ENCODE peak calls at places on chromosomes 16 and 17, in seven cellular contexts. One of them, this sample, is unnamed.
A peak's percentile ranks its signal among the peaks of the same experiment; 100 is the strongest.

GRCh38 chr16:11740567-11740966 is 2.1 kb downstream of the TXNDC11 start:
- DNase-seq in smooth muscle cell of the brain vasculature: no peak
- DNase-seq in AG08395: no peak
- DNase-seq in SHP77: no peak
- DNase-seq in upper lobe of right lung: no peak
- DNase-seq in fibroblast of mammary gland: no peak
- DNase-seq in NCI-H1105: no peak
- DNase-seq in this sample: no peak

GRCh38 chr17:38620551-38621277 is 15.0 kb upstream of the SRCIN1 start:
- DNase-seq in fibroblast of mammary gland: no peak
- DNase-seq in NCI-H1105: no peak
- DNase-seq in AG08395: no peak
- DNase-seq in upper lobe of right lung: peak; percentile 15
- DNase-seq in smooth muscle cell of the brain vasculature: no peak
- DNase-seq in SHP77: no peak
- DNase-seq in this sample: no peak

GRCh38 chr16:81315271-81316175 is 761 bp downstream of the GAN start:
- DNase-seq in AG08395: peak; percentile 61
- DNase-seq in NCI-H1105: no peak
- DNase-seq in SHP77: peak; percentile 43
- DNase-seq in fibroblast of mammary gland: peak; percentile 38
- DNase-seq in smooth muscle cell of the brain vasculature: no peak
- DNase-seq in upper lobe of right lung: peak; percentile 82
- DNase-seq in this sample: peak; percentile 5

GRCh38 chr16:49986351-49987124 is 38.5 kb upstream of the CNEP1R1 start:
- DNase-seq in NCI-H1105: no peak
- DNase-seq in smooth muscle cell of the brain vasculature: peak; percentile 72
- DNase-seq in upper lobe of right lung: no peak
- DNase-seq in AG08395: peak; percentile 72
- DNase-seq in fibroblast of mammary gland: peak; percentile 18
- DNase-seq in SHP77: peak; percentile 68
- DNase-seq in this sample: no peak

GRCh38 chr16:51147776-51148673 is 3.0 kb downstream of the SALL1 start:
- DNase-seq in NCI-H1105: no peak
- DNase-seq in smooth muscle cell of the brain vasculature: no peak
- DNase-seq in upper lobe of right lung: no peak
- DNase-seq in fibroblast of mammary gland: no peak
- DNase-seq in AG08395: no peak
- DNase-seq in SHP77: no peak
- DNase-seq in this sample: no peak

GRCh38 chr17:77720946-77721822 is 237.3 kb upstream of the TNRC6C start:
- DNase-seq in AG08395: no peak
- DNase-seq in NCI-H1105: no peak
- DNase-seq in fibroblast of mammary gland: no peak
- DNase-seq in upper lobe of right lung: no peak
- DNase-seq in SHP77: no peak
- DNase-seq in smooth muscle cell of the brain vasculature: no peak
- DNase-seq in this sample: no peak

GRCh38 chr16:26531290-26531730 is 535.4 kb upstream of the C16orf82 start:
- DNase-seq in fibroblast of mammary gland: no peak
- DNase-seq in upper lobe of right lung: no peak
- DNase-seq in AG08395: no peak
- DNase-seq in smooth muscle cell of the brain vasculature: no peak
- DNase-seq in NCI-H1105: no peak
- DNase-seq in SHP77: no peak
- DNase-seq in this sample: no peak

GRCh38 chr16:67919618-67920210 is 11.9 kb downstream of the CTRL start:
- DNase-seq in SHP77: peak; percentile 18
- DNase-seq in smooth muscle cell of the brain vasculature: no peak
- DNase-seq in NCI-H1105: no peak
- DNase-seq in AG08395: peak; percentile 62
- DNase-seq in upper lobe of right lung: no peak
- DNase-seq in fibroblast of mammary gland: no peak
- DNase-seq in this sample: no peak

GRCh38 chr17:41625602-41626001 is 1.2 kb upstream of the KRT17 start:
- DNase-seq in upper lobe of right lung: peak; percentile 55
- DNase-seq in NCI-H1105: no peak
- DNase-seq in fibroblast of mammary gland: no peak
- DNase-seq in smooth muscle cell of the brain vasculature: no peak
- DNase-seq in SHP77: no peak
- DNase-seq in AG08395: no peak
- DNase-seq in this sample: no peak

GRCh38 chr16:1173778-1174451 is 21.0 kb downstream of the CACNA1H start:
- DNase-seq in NCI-H1105: no peak
- DNase-seq in smooth muscle cell of the brain vasculature: no peak
- DNase-seq in AG08395: no peak
- DNase-seq in fibroblast of mammary gland: no peak
- DNase-seq in upper lobe of right lung: no peak
- DNase-seq in SHP77: no peak
- DNase-seq in this sample: no peak

GRCh38 chr17:2017274-2017941 is 7.7 kb downstream of the RTN4RL1 start:
- DNase-seq in NCI-H1105: no peak
- DNase-seq in SHP77: no peak
- DNase-seq in upper lobe of right lung: no peak
- DNase-seq in fibroblast of mammary gland: no peak
- DNase-seq in AG08395: no peak
- DNase-seq in smooth muscle cell of the brain vasculature: no peak
- DNase-seq in this sample: no peak

GRCh38 chr17:2691069-2691871 is 20.3 kb downstream of the CLUH start:
- DNase-seq in SHP77: no peak
- DNase-seq in NCI-H1105: no peak
- DNase-seq in fibroblast of mammary gland: no peak
- DNase-seq in smooth muscle cell of the brain vasculature: no peak
- DNase-seq in upper lobe of right lung: peak; percentile 62
- DNase-seq in AG08395: no peak
- DNase-seq in this sample: no peak

GRCh38 chr17:62819511-62820221 is 11.6 kb upstream of the MARCHF10 start:
- DNase-seq in NCI-H1105: no peak
- DNase-seq in SHP77: no peak
- DNase-seq in fibroblast of mammary gland: peak; percentile 99
- DNase-seq in upper lobe of right lung: peak; percentile 84
- DNase-seq in smooth muscle cell of the brain vasculature: peak; percentile 79
- DNase-seq in AG08395: peak; percentile 94
- DNase-seq in this sample: peak; percentile 21

GRCh38 chr17:18043491-18043890 is 4.3 kb downstream of the GID4 start:
- DNase-seq in SHP77: no peak
- DNase-seq in NCI-H1105: no peak
- DNase-seq in AG08395: no peak
- DNase-seq in upper lobe of right lung: no peak
- DNase-seq in smooth muscle cell of the brain vasculature: no peak
- DNase-seq in fibroblast of mammary gland: peak; percentile 37
- DNase-seq in this sample: no peak

GRCh38 chr17:5049314-5049819 is 14.1 kb upstream of the SLC52A1 start:
- DNase-seq in NCI-H1105: no peak
- DNase-seq in fibroblast of mammary gland: no peak
- DNase-seq in SHP77: no peak
- DNase-seq in smooth muscle cell of the brain vasculature: no peak
- DNase-seq in upper lobe of right lung: no peak
- DNase-seq in AG08395: no peak
- DNase-seq in this sample: no peak

GRCh38 chr17:33927732-33928133 is 327.4 kb upstream of the CCL2 start:
- DNase-seq in fibroblast of mammary gland: peak; percentile 46
- DNase-seq in SHP77: no peak
- DNase-seq in NCI-H1105: peak; percentile 16
- DNase-seq in smooth muscle cell of the brain vasculature: no peak
- DNase-seq in AG08395: peak; percentile 46
- DNase-seq in upper lobe of right lung: no peak
- DNase-seq in this sample: peak; percentile 90

GRCh38 chr17:67689534-67690177 is 28.1 kb upstream of the NOL11 start:
- DNase-seq in NCI-H1105: peak; percentile 56
- DNase-seq in upper lobe of right lung: no peak
- DNase-seq in AG08395: peak; percentile 77
- DNase-seq in fibroblast of mammary gland: peak; percentile 76
- DNase-seq in smooth muscle cell of the brain vasculature: peak; percentile 31
- DNase-seq in SHP77: peak; percentile 73
- DNase-seq in this sample: peak; percentile 33

GRCh38 chr16:85435298-85435697 is 177.8 kb upstream of the GSE1 start:
- DNase-seq in smooth muscle cell of the brain vasculature: no peak
- DNase-seq in SHP77: no peak
- DNase-seq in AG08395: no peak
- DNase-seq in upper lobe of right lung: no peak
- DNase-seq in fibroblast of mammary gland: no peak
- DNase-seq in NCI-H1105: no peak
- DNase-seq in this sample: no peak

GRCh38 chr16:11836653-11837244 is 14.6 kb downstream of the RSL1D1 start:
- DNase-seq in smooth muscle cell of the brain vasculature: peak; percentile 45
- DNase-seq in SHP77: no peak
- DNase-seq in AG08395: peak; percentile 77
- DNase-seq in fibroblast of mammary gland: peak; percentile 89
- DNase-seq in upper lobe of right lung: no peak
- DNase-seq in NCI-H1105: no peak
- DNase-seq in this sample: no peak

GRCh38 chr16:84754353-84754856 is 54.6 kb downstream of the USP10 start:
- DNase-seq in SHP77: peak; percentile 81
- DNase-seq in upper lobe of right lung: no peak
- DNase-seq in smooth muscle cell of the brain vasculature: peak; percentile 83
- DNase-seq in AG08395: peak; percentile 79
- DNase-seq in fibroblast of mammary gland: peak; percentile 94
- DNase-seq in NCI-H1105: peak; percentile 19
- DNase-seq in this sample: peak; percentile 69

GRCh38 chr16:27748868-27749546 is 199.1 kb downstream of the KATNIP start:
- DNase-seq in fibroblast of mammary gland: peak; percentile 81
- DNase-seq in NCI-H1105: peak; percentile 3
- DNase-seq in upper lobe of right lung: no peak
- DNase-seq in AG08395: peak; percentile 98
- DNase-seq in SHP77: no peak
- DNase-seq in smooth muscle cell of the brain vasculature: peak; percentile 32
- DNase-seq in this sample: no peak

GRCh38 chr17:77391668-77392375 is 251.1 kb downstream of the SEC14L1 start:
- DNase-seq in smooth muscle cell of the brain vasculature: peak; percentile 81
- DNase-seq in fibroblast of mammary gland: peak; percentile 98
- DNase-seq in AG08395: peak; percentile 93
- DNase-seq in upper lobe of right lung: no peak
- DNase-seq in SHP77: no peak
- DNase-seq in NCI-H1105: no peak
- DNase-seq in this sample: no peak

GRCh38 chr16:30474684-30475083 is 2.1 kb downstream of the ITGAL start:
- DNase-seq in fibroblast of mammary gland: no peak
- DNase-seq in upper lobe of right lung: no peak
- DNase-seq in AG08395: no peak
- DNase-seq in SHP77: no peak
- DNase-seq in NCI-H1105: no peak
- DNase-seq in smooth muscle cell of the brain vasculature: no peak
- DNase-seq in this sample: no peak

GRCh38 chr17:38896373-38896954 is 26.6 kb downstream of the LASP1 start:
- DNase-seq in AG08395: no peak
- DNase-seq in fibroblast of mammary gland: peak; percentile 50
- DNase-seq in NCI-H1105: no peak
- DNase-seq in smooth muscle cell of the brain vasculature: no peak
- DNase-seq in upper lobe of right lung: no peak
- DNase-seq in SHP77: no peak
- DNase-seq in this sample: no peak

GRCh38 chr17:49438439-49438861 is 23.8 kb upstream of the PHB1 start:
- DNase-seq in upper lobe of right lung: no peak
- DNase-seq in NCI-H1105: no peak
- DNase-seq in smooth muscle cell of the brain vasculature: no peak
- DNase-seq in SHP77: no peak
- DNase-seq in AG08395: no peak
- DNase-seq in fibroblast of mammary gland: no peak
- DNase-seq in this sample: no peak

GRCh38 chr16:30660424-30661251 is 2.4 kb downstream of the FBRS start:
- DNase-seq in upper lobe of right lung: no peak
- DNase-seq in SHP77: no peak
- DNase-seq in NCI-H1105: no peak
- DNase-seq in AG08395: no peak
- DNase-seq in fibroblast of mammary gland: peak; percentile 54
- DNase-seq in smooth muscle cell of the brain vasculature: no peak
- DNase-seq in this sample: no peak

GRCh38 chr16:19348578-19349315 is 63.2 kb downstream of the CLEC19A start:
- DNase-seq in upper lobe of right lung: no peak
- DNase-seq in SHP77: peak; percentile 10
- DNase-seq in fibroblast of mammary gland: no peak
- DNase-seq in AG08395: peak; percentile 11
- DNase-seq in smooth muscle cell of the brain vasculature: no peak
- DNase-seq in NCI-H1105: no peak
- DNase-seq in this sample: no peak

GRCh38 chr17:58325976-58326468 is 2.6 kb downstream of the TSPOAP1 start:
- DNase-seq in SHP77: no peak
- DNase-seq in NCI-H1105: no peak
- DNase-seq in smooth muscle cell of the brain vasculature: no peak
- DNase-seq in upper lobe of right lung: peak; percentile 63
- DNase-seq in AG08395: no peak
- DNase-seq in fibroblast of mammary gland: no peak
- DNase-seq in this sample: no peak

GRCh38 chr16:82655315-82655714 is 28.5 kb downstream of the CDH13 start:
- DNase-seq in SHP77: no peak
- DNase-seq in AG08395: peak; percentile 75
- DNase-seq in upper lobe of right lung: no peak
- DNase-seq in NCI-H1105: no peak
- DNase-seq in fibroblast of mammary gland: peak; percentile 79
- DNase-seq in smooth muscle cell of the brain vasculature: no peak
- DNase-seq in this sample: no peak

GRCh38 chr17:45868276-45868675 is 23.6 kb downstream of the SPPL2C start:
- DNase-seq in smooth muscle cell of the brain vasculature: no peak
- DNase-seq in fibroblast of mammary gland: peak; percentile 57
- DNase-seq in SHP77: no peak
- DNase-seq in upper lobe of right lung: no peak
- DNase-seq in NCI-H1105: no peak
- DNase-seq in AG08395: no peak
- DNase-seq in this sample: no peak

GRCh38 chr16:28845173-28846079 is 722 bp downstream of the TUFM start:
- DNase-seq in smooth muscle cell of the brain vasculature: no peak
- DNase-seq in AG08395: peak; percentile 17
- DNase-seq in upper lobe of right lung: no peak
- DNase-seq in SHP77: no peak
- DNase-seq in NCI-H1105: no peak
- DNase-seq in fibroblast of mammary gland: peak; percentile 45
- DNase-seq in this sample: no peak

GRCh38 chr17:63925615-63926014 is 6.5 kb downstream of the CD79B start:
- DNase-seq in upper lobe of right lung: no peak
- DNase-seq in NCI-H1105: no peak
- DNase-seq in smooth muscle cell of the brain vasculature: no peak
- DNase-seq in fibroblast of mammary gland: no peak
- DNase-seq in AG08395: no peak
- DNase-seq in SHP77: no peak
- DNase-seq in this sample: no peak

GRCh38 chr17:28457890-28458289 is 15.6 kb upstream of the SLC13A2 start:
- DNase-seq in fibroblast of mammary gland: no peak
- DNase-seq in smooth muscle cell of the brain vasculature: no peak
- DNase-seq in upper lobe of right lung: no peak
- DNase-seq in AG08395: no peak
- DNase-seq in NCI-H1105: no peak
- DNase-seq in SHP77: no peak
- DNase-seq in this sample: no peak

GRCh38 chr17:72338847-72339790 is 218.3 kb downstream of the SOX9 start:
- DNase-seq in fibroblast of mammary gland: peak; percentile 87
- DNase-seq in smooth muscle cell of the brain vasculature: no peak
- DNase-seq in SHP77: no peak
- DNase-seq in upper lobe of right lung: no peak
- DNase-seq in NCI-H1105: no peak
- DNase-seq in AG08395: peak; percentile 92
- DNase-seq in this sample: no peak

GRCh38 chr16:55643161-55643970 is 12.4 kb upstream of the SLC6A2 start:
- DNase-seq in upper lobe of right lung: no peak
- DNase-seq in fibroblast of mammary gland: peak; percentile 10
- DNase-seq in NCI-H1105: no peak
- DNase-seq in AG08395: no peak
- DNase-seq in SHP77: no peak
- DNase-seq in smooth muscle cell of the brain vasculature: no peak
- DNase-seq in this sample: no peak

GRCh38 chr17:83056583-83057396 is 22.6 kb upstream of the METRNL start:
- DNase-seq in AG08395: peak; percentile 28
- DNase-seq in smooth muscle cell of the brain vasculature: no peak
- DNase-seq in fibroblast of mammary gland: peak; percentile 72
- DNase-seq in NCI-H1105: no peak
- DNase-seq in SHP77: no peak
- DNase-seq in upper lobe of right lung: peak; percentile 64
- DNase-seq in this sample: no peak

This sample was measured in NCI-H526 treated with DMSO at 0.1 percent for 48 hours.